ENCODE peak calls at places on chromosomes 1 and 21, in six cellular contexts. A, K, X, B, D and H are unnamed samples.

GRCh38 chr21:31354604-31355443 is 10.8 kb upstream of the TIAM1 start:
- DNase-seq in A (no peak), K (peak), X (peak), B (peak), D (no peak), H (no peak)

GRCh38 chr1:47738560-47739182 is 258.5 kb downstream of the TRABD2B start:
- DNase-seq in A (peak), K (peak), X (peak), B (peak), D (peak), H (peak)

GRCh38 chr1:63261736-63262142 is 60.6 kb upstream of the FOXD3 start:
- DNase-seq in A (no peak), K (no peak), X (no peak), B (no peak), D (no peak), H (no peak)

GRCh38 chr21:40466893-40467483 is 380.0 kb downstream of the DSCAM start:
- DNase-seq in A (no peak), K (peak), X (peak), B (peak), D (peak), H (no peak)

GRCh38 chr1:43358121-43358745 is 548 bp upstream of the CDC20 start:
- DNase-seq in A (no peak), K (peak), X (peak), B (peak), D (peak), H (peak)

GRCh38 chr1:163820748-163821147 is 499.0 kb downstream of the NUF2 start:
- DNase-seq in A (no peak), K (no peak), X (peak), B (peak), D (no peak), H (no peak)

GRCh38 chr1:240000634-240001033 is 91.0 kb upstream of the FMN2 start:
- DNase-seq in A (no peak), K (no peak), X (peak), B (no peak), D (no peak), H (no peak)

GRCh38 chr1:241658081-241658793 is 6.2 kb downstream of the WDR64 start:
- DNase-seq in A (no peak), K (peak), X (peak), B (no peak), D (no peak), H (no peak)

GRCh38 chr1:83929184-83929583 is 69.7 kb downstream of the TTLL7 start:
- DNase-seq in A (no peak), K (no peak), X (peak), B (no peak), D (no peak), H (no peak)

GRCh38 chr1:234164098-234164709 is 209.1 kb upstream of the COA6 start:
- DNase-seq in A (no peak), K (no peak), X (no peak), B (peak), D (no peak), H (no peak)

GRCh38 chr1:168112673-168113305 is 23.9 kb downstream of the GPR161 start:
- DNase-seq in A (peak), K (peak), X (peak), B (no peak), D (no peak), H (no peak)

DNA sequence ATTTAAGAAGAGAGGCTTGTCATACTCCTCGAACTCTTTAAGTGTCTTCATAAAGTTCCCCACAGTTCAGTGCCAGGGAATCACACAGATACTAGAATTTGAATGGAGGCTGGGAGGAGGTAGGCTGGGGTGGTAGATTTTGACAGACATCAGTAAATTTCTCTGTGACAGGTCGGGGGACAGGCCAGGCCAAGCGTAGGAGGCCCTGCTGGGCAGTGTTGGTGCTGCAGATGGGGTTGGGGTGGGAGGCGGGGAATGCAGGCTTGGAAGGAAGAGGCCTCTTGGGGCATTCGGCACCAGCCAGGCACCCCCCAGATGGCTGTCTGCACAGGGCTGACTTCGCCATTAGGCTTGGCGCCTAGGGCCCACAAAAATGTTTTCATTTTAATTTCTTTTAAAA is 84.0 kb downstream of the MAN1C1 start:
- DNase-seq in A (no peak), K (no peak), X (no peak), B (peak), D (peak), H (peak)
- TF ChIP-seq CTCF in A (no peak), K (no peak), X (peak), B (peak), D (peak), H (peak)

DNA sequence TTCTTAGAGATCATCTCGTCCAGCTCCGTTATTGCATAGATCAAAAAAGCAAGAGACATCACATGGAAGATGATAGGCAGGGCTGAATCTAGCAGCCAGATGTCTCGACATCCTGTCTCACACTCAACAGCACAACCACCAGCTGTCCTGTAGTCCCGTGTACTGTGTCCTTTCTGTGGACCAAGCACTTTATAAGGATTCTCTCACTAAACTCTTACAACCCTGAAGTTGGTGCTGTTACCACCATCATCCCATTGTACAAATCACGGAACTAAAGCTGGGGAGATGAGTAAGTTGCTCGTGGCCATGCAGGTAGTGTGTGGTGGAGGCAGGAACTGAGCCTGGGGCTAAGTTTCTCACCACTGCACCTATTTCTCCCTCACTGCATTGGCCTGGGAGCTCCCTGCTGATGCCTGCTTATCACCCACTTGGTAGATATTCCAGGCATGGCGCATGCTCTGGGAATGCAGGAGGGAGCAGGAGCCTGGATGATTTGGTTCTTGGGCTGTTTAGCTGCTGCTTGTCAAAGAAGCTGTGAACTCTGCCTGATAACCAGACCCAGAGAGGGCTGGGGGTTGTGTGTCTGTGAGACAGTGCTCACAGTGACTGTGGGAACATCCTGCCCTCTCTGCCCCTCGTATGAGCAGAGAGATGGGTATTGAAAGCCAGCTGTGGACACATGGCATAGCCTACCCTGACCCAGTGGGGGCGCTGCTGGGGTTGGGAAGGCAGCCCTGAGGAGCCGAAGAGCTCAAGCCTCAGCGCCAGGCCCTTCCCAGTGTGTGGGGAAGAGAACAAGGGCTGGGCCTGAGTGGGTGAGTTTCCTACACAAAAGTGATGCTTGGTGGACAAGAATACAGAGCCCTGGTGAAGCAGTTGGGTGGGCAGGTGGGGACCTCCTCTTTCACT is 13.6 kb downstream of the PPFIA4 start:
- DNase-seq in A (no peak), K (peak), X (peak), B (peak), D (peak), H (peak)
- TF ChIP-seq CTCF in A (no peak), K (no peak), X (peak), B (peak), D (peak), H (peak)

GRCh38 chr1:16015960-16016901 is 1.6 kb downstream of the HSPB7 start:
- DNase-seq in A (no peak), K (no peak), X (no peak), B (peak), D (no peak), H (no peak)

GRCh38 chr1:16017076-16017460 is 775 bp downstream of the HSPB7 start:
- DNase-seq in A (no peak), K (no peak), X (no peak), B (no peak), D (no peak), H (no peak)

GRCh38 chr1:16018308-16018707 is 465 bp upstream of the HSPB7 start:
- DNase-seq in A (no peak), K (no peak), X (no peak), B (no peak), D (no peak), H (no peak)

GRCh38 chr1:16018749-16019515 is 1.1 kb upstream of the HSPB7 start:
- DNase-seq in A (no peak), K (no peak), X (no peak), B (no peak), D (no peak), H (no peak)

GRCh38 chr1:16017461-16018303 is at the start of gene HSPB7:
- DNase-seq in A (no peak), K (no peak), X (no peak), B (peak), D (peak), H (no peak)
- TF ChIP-seq CTCF in A (no peak), K (no peak), X (no peak), B (peak), D (peak), H (no peak)

GRCh38 chr1:41810446-41810845 is 108.3 kb downstream of the HIVEP3 start:
- DNase-seq in A (no peak), K (peak), X (peak), B (peak), D (peak), H (peak)
- TF ChIP-seq CTCF in A (no peak), K (no peak), X (no peak), B (no peak), D (no peak), H (no peak)

GRCh38 chr1:232629250-232630046 is 485 bp downstream of the SIPA1L2 start:
- DNase-seq in A (peak), K (peak), X (peak), B (peak), D (peak), H (peak)

GRCh38 chr1:232627645-232628334 is 2.1 kb downstream of the SIPA1L2 start:
- DNase-seq in A (no peak), K (peak), X (peak), B (peak), D (peak), H (no peak)

GRCh38 chr1:232627171-232627570 is 2.8 kb downstream of the SIPA1L2 start:
- DNase-seq in A (no peak), K (no peak), X (peak), B (no peak), D (no peak), H (no peak)

GRCh38 chr1:232630047-232630893 is at the start of gene SIPA1L2:
- DNase-seq in A (peak), K (peak), X (peak), B (peak), D (peak), H (peak)

DNA sequence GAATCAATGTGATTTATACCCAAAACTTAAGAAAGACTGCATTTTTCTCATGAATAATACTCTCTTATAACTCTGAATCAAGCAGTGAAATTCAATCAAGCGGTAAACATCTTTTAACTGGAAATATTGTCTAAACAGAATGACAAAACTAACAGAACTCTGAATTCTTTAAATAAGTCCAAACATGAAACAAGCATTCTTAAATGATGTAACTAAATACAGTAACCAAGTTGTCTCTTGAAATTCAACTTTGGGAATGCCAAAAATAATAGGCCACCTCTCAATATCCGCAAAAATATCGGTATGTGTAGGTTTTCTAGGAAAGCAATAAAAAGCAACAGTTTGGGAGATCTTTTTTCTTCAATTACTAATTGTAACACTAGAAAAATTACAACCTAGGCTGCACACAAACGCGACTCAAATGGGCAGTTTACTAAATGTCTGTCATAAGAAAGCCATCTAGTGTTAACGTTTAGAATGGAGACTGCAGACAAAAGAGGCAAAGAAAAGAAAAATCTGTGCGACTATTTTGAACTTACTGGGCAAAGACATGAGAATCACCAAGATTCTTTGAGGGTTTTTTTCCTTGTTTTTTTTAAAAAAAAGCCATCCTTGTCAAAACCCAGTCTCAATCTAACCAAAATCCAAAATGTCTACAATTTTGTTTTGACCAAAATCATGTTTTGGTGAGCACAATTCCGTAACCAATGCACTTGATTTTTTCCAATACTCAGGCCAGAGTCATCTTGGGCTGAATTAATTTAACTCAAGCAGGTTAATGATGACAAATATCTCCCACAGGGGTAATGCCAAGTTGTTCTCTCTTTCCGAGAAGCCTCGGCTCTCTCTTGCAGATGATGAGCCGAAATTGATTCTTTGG is 1.4 kb downstream of the SIPA1L2 start:
- DNase-seq in A (no peak), K (peak), X (peak), B (no peak), D (peak), H (no peak)
- TF ChIP-seq CTCF in A (no peak), K (peak), X (peak), B (no peak), D (peak), H (no peak)

DNA sequence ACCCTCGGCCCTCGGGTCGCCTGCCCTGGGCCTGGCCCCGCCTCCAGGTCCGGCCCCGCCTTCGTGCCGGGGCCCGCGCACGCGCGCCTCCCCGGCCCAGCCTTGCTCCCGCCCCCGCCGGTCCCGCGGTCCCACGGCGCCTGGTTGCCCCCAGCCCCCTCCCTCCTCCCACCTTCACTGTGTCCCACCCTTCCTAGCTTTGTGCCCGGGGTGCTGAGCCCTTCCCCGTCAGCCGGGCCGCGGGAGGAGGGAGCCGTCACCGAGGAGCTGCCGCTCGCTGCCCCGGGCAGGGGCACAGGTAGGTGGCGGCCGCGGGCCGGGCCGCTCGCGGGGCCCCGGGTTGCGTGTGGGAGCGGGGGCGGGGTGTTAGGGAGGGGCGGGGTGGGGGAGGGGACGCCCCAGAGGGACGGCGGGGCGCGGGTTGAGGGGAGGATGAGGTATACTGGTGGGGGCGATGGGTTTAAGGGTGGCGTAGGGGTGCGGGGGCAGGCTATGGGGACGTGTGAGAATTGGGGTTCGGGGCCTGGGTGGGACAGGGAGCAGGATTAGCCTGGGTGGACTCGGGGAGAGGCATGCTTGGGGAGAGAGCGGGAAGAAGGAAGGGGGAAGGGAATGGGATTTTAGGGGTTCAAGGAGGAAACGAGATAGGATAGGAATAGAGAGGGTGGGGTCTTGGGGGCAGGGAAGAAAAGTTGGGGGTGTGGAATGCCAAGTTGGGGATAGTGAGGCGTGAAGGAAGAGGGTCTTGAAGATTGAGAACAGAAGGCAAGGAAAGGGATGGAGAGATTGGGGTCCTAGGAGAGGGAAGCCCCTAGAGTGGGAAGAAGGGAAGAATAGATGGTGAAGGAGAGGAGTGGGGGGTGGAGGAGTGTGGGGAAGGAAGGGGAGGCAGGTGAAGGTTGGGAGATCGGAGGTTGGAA is at the start of gene LRRC42:
- DNase-seq in A (no peak), K (no peak), X (no peak), B (peak), D (peak), H (no peak)
- TF ChIP-seq CTCF in A (no peak), K (no peak), X (peak), B (peak), D (peak), H (no peak)

GRCh38 chr1:25727819-25728286 is 72.1 kb upstream of the SELENON start:
- DNase-seq in A (peak), K (no peak), X (no peak), B (peak), D (peak), H (no peak)
- TF ChIP-seq CTCF in A (no peak), K (no peak), X (no peak), B (no peak), D (no peak), H (no peak)

DNA sequence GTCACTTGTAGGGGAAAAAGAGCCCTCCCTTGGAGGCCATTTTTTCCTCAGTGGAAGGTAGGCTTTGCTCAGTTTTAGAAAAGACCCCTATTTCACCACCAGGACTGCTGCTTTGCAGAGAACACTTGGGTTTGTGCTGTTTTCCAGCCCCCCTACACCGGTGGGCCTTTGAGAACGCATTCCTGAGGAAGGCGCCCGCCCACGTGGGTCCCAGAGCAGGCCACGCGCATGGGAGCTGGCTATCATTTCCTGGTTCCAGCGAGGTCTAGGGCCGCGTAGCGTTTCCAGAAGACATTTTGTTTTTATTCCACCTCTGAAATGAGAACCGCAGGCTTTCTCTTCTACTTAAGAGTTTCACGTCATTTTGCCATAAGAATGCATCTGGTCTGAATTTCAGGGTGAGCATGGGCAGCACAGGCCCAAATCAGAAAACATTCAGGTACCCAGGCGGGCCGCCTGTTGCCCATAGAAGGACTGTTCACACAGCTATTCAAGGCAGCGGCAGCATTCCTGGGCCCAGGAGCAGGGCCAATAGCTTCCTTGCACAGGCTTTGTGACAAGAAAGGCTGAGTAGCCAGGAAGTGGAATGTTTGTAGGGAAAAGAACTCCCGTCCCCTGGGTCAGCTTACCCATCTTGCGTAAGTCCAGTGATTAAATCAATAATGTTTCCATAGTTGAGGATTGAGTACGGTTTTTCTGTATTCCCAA is 1.3 kb upstream of the KLHL21 start:
- DNase-seq in A (no peak), K (no peak), X (peak), B (peak), D (peak), H (peak)
- TF ChIP-seq CTCF in A (no peak), K (no peak), X (no peak), B (no peak), D (peak), H (no peak)

GRCh38 chr1:2380816-2381591 is 10.3 kb downstream of the MORN1 start:
- DNase-seq in A (no peak), K (no peak), X (no peak), B (no peak), D (no peak), H (no peak)

GRCh38 chr1:2384130-2384860 is 7.1 kb downstream of the MORN1 start:
- DNase-seq in A (no peak), K (no peak), X (no peak), B (no peak), D (no peak), H (no peak)

GRCh38 chr1:2381741-2382620 is 9.4 kb downstream of the MORN1 start:
- DNase-seq in A (peak), K (peak), X (peak), B (peak), D (peak), H (peak)

GRCh38 chr1:2383576-2383975 is 7.8 kb downstream of the MORN1 start:
- DNase-seq in A (no peak), K (no peak), X (no peak), B (no peak), D (no peak), H (no peak)

DNA sequence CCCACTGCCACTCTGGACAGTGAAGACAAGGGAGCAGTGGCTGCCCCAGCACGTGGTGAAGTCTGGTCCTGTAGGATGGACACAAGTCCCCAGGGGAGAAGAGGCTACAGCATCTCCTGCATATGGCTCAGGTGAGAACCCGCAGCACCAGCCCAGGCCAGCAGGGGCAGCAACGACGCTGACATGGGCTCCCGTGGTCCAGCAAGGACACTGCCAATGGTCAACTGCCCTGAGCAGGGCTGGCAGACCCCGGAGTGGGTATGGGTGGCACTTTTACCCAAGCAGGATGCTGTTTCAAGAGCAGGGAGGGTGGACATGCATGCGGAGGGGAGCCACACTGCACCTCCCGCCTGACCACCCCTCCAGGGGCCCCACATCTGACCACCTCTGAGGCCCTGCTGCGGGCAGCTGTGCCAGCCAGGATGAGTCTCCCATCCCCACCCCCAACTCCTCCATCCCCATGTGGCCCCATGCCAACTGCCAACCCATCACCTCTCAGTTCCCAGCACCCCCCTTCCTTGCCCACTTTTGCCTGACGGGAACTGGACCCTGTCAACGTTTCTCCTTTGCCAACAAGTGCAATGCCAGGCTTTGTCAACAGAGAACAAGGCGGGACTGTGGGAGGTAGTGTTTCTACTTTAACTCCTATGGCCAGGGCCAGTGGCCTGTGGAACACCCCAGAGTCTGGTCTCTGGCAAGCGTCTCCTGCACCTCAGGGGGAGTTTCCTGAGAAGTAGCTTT is 8.6 kb downstream of the MORN1 start:
- DNase-seq in A (peak), K (peak), X (peak), B (peak), D (peak), H (peak)
- TF ChIP-seq CTCF in A (no peak), K (no peak), X (peak), B (peak), D (peak), H (peak)